ENCODE peak calls at places on chromosome 20, in six cellular contexts. D is choroid plexus epithelial cell, B is fibroblast of mammary gland, J is GM23338, T is HFFc6, Q is lower leg skin. G is an unnamed sample.

GRCh38 chr20:13183005-13183404 is 38.1 kb upstream of the ISM1 start:
- DNase-seq in D (no peak), B (no peak), J (no peak), T (no peak), Q (no peak), G (no peak)

GRCh38 chr20:52084727-52085126 is 106.9 kb downstream of the ZFP64 start:
- DNase-seq in D (no peak), B (no peak), J (no peak), T (no peak), Q (no peak), G (no peak)

GRCh38 chr20:33263784-33264183 is 19.2 kb upstream of the BPIFB1 start:
- DNase-seq in D (no peak), B (no peak), J (no peak), T (no peak), Q (no peak), G (no peak)

GRCh38 chr20:8361008-8361652 is 229.1 kb downstream of the PLCB1 start:
- DNase-seq in D (peak), B (peak), J (no peak), T (peak), Q (no peak), G (peak)

GRCh38 chr20:4445331-4445730 is 276.4 kb upstream of the PRND start:
- DNase-seq in D (no peak), B (no peak), J (no peak), T (no peak), Q (no peak), G (no peak)

GRCh38 chr20:41264819-41265218 is 52.7 kb downstream of the ZHX3 start:
- DNase-seq in D (no peak), B (no peak), J (no peak), T (no peak), Q (no peak), G (no peak)

GRCh38 chr20:31594558-31595379 is 10.3 kb upstream of the ID1 start:
- DNase-seq in D (no peak), B (no peak), J (peak), T (no peak), Q (no peak), G (no peak)

GRCh38 chr20:3172126-3172932 is 1.0 kb downstream of the LZTS3 start:
- DNase-seq in D (no peak), B (no peak), J (no peak), T (no peak), Q (no peak), G (no peak)

GRCh38 chr20:1491281-1491840 is at the start of gene SIRPB2:
- DNase-seq in D (no peak), B (no peak), J (no peak), T (no peak), Q (no peak), G (no peak)

GRCh38 chr20:36154696-36155628 is at the start of gene EPB41L1:
- DNase-seq in D (peak), B (no peak), J (peak), T (no peak), Q (peak), G (no peak)

GRCh38 chr20:58192567-58192966 is 35.9 kb downstream of the ANKRD60 start:
- DNase-seq in D (no peak), B (no peak), J (peak), T (no peak), Q (no peak), G (no peak)

GRCh38 chr20:23628402-23629016 is 9.2 kb downstream of the CST3 start:
- DNase-seq in D (no peak), B (no peak), J (no peak), T (no peak), Q (no peak), G (no peak)

GRCh38 chr20:14401479-14402138 is 64.2 kb upstream of the FLRT3 start:
- DNase-seq in D (no peak), B (no peak), J (peak), T (no peak), Q (no peak), G (no peak)

GRCh38 chr20:37527638-37528441 is at the start of gene BLCAP:
- DNase-seq in D (peak), B (peak), J (peak), T (peak), Q (peak), G (no peak)
- TF ChIP-seq CTCF in D (no peak), B (no peak), J (no peak), T (no peak), Q (no peak), G (no peak)

GRCh38 chr20:62477669-62478450 is 2.1 kb upstream of the GATA5 start:
- DNase-seq in D (no peak), B (no peak), J (peak), T (no peak), Q (no peak), G (no peak)
- TF ChIP-seq CTCF in D (no peak), B (no peak), J (peak), T (no peak), Q (no peak), G (peak)

DNA sequence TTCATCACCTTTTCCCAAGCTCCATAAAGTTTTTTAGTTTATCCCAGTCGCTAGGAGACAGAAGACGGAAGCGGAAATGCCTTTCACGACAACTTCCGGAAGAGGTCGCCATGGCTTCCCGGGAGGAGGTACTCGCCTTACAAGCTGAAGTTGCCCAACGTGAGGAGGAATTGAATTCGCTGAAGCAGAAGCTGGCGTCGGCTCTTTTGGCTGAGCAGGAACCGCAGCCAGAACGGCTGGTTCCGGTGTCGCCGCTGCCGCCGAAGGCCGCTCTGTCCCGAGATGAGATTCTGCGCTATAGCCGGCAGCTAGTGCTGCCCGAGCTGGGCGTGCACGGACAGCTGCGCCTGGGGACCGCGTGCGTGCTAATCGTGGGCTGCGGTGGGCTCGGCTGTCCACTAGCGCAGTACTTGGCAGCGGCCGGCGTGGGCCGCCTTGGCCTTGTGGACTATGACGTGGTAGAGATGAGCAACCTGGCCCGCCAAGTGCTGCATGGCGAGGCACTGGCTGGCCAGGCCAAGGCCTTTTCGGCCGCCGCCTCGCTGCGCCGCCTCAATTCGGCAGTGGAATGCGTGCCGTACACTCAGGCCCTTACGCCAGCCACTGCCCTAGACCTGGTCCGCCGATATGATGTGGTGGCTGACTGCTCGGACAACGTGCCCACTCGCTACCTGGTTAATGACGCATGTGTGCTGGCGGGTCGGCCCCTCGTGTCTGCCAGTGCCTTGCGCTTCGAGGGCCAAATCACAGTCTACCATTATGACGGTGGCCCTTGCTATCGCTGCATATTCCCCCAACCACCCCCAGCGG is at the start of gene MOCS3:
- DNase-seq in D (peak), B (peak), J (peak), T (peak), Q (peak), G (peak)
- TF ChIP-seq CTCF in D (no peak), B (no peak), J (no peak), T (peak), Q (no peak), G (no peak)

GRCh38 chr20:18310592-18310991 is 22.3 kb downstream of the ZNF133 start:
- DNase-seq in D (no peak), B (no peak), J (no peak), T (no peak), Q (no peak), G (no peak)
- TF ChIP-seq CTCF in D (no peak), B (no peak), J (no peak), T (no peak), Q (no peak), G (no peak)

GRCh38 chr20:63520939-63521601 is 505 bp downstream of the PPDPF start:
- DNase-seq in D (peak), B (peak), J (peak), T (peak), Q (peak), G (no peak)
- TF ChIP-seq CTCF in D (no peak), B (no peak), J (peak), T (peak), Q (no peak), G (no peak)